ENCODE peak calls at places on chromosome 13, in six cellular contexts. P is Panc1, V is HCT116, Y is A549, M is K562, Q is HepG2. O is an unnamed sample.

GRCh38 chr13:51346397-51346796 is 6.9 kb downstream of the SERPINE3 start:
- DNase-seq in V (no peak), M (no peak), Y (no peak), Q (no peak), P (no peak), O (no peak)

GRCh38 chr13:47671762-47672161 is 329.3 kb downstream of the SUCLA2 start:
- DNase-seq in Q (no peak), M (no peak), Y (no peak), V (no peak), P (no peak), O (no peak)

GRCh38 chr13:44365008-44365407 is 8.6 kb upstream of the SERP2 start:
- DNase-seq in Q (no peak), P (no peak), M (no peak), V (peak), Y (no peak), O (no peak)

GRCh38 chr13:44752184-44752583 is 176.1 kb upstream of the TSC22D1 start:
- DNase-seq in Q (peak), M (no peak), Y (no peak), V (no peak), P (no peak), O (no peak)

GRCh38 chr13:111414341-111414740 is 93.9 kb downstream of the TEX29 start:
- DNase-seq in M (no peak), V (no peak), Q (no peak), Y (no peak), P (no peak), O (no peak)

GRCh38 chr13:31044658-31045620 is 112.5 kb downstream of the TEX26 start:
- DNase-seq in M (no peak), Y (no peak), P (no peak), Q (no peak), V (peak), O (no peak)

GRCh38 chr13:30968734-30969335 is 36.4 kb downstream of the TEX26 start:
- DNase-seq in Q (no peak), P (no peak), M (no peak), Y (no peak), V (no peak), O (no peak)

GRCh38 chr13:41554626-41555386 is 97.5 kb downstream of the RGCC start:
- DNase-seq in Q (no peak), P (no peak), V (no peak), Y (no peak), M (no peak), O (no peak)

GRCh38 chr13:36438594-36439483 is 6.5 kb downstream of the CCNA1 start:
- DNase-seq in V (no peak), P (no peak), Q (no peak), M (no peak), Y (no peak), O (no peak)

GRCh38 chr13:109989686-109990085 is 203.3 kb upstream of the IRS2 start:
- DNase-seq in Q (no peak), Y (no peak), V (no peak), P (no peak), M (no peak), O (no peak)

GRCh38 chr13:110070511-110071120 is 236.3 kb downstream of the COL4A1 start:
- DNase-seq in M (no peak), P (no peak), Y (no peak), V (no peak), Q (no peak), O (no peak)

GRCh38 chr13:96996097-96996496 is 1.8 kb upstream of the OXGR1 start:
- DNase-seq in Q (no peak), P (no peak), Y (no peak), V (no peak), M (no peak), O (no peak)

GRCh38 chr13:96994030-96994848 is at the start of gene OXGR1:
- DNase-seq in P (no peak), Q (no peak), V (no peak), Y (no peak), M (peak), O (no peak)

GRCh38 chr13:96996886-96997285 is 2.6 kb upstream of the OXGR1 start:
- DNase-seq in Q (no peak), Y (no peak), P (no peak), V (no peak), M (no peak), O (no peak)

GRCh38 chr13:96993660-96994029 is 631 bp downstream of the OXGR1 start:
- DNase-seq in P (no peak), M (no peak), V (no peak), Q (no peak), Y (no peak), O (no peak)

DNA sequence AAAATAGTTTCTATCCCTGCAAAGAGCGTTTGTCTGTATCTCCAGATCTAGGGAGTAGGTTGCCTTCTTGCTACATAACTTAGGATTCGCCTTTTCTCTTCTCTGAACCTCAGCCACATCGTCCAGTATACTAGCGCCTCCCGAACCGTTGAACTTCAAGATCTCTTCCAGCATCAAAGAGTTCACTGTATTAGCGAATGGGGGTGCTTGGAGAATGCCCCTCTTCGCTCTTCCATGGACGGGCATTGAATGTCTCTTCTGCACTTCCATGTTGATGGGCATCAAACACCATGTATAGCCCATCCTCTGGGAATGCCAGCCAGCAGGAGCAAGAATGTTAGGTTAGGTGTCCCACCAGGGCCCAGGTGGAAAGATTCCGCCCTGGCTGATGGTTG is 570 bp upstream of the OXGR1 start:
- DNase-seq in Q (no peak), V (no peak), Y (no peak), M (no peak), P (no peak), O (no peak)
- TF ChIP-seq REST in Q (no peak), V (no peak), Y (no peak), M (no peak), P (no peak), O (no peak)

GRCh38 chr13:52615817-52616216 is 26.4 kb upstream of the HNRNPA1L2 start:
- DNase-seq in Q (peak), P (no peak), V (no peak), M (peak), Y (peak), O (no peak)
- TF ChIP-seq CTCF in Q (no peak), P (no peak), V (no peak), M (no peak), Y (no peak), O (no peak)

GRCh38 chr13:52850396-52851152 is 2.1 kb upstream of the PCDH8 start:
- DNase-seq in P (no peak), Q (peak), Y (peak), M (no peak), V (no peak), O (peak)
- TF ChIP-seq REST in P (peak), Q (peak), Y (peak), M (peak), V (peak), O (peak)

GRCh38 chr13:85816413-85816812 is 17.2 kb upstream of the SLITRK6 start:
- DNase-seq in P (no peak), Y (peak), Q (no peak), V (no peak), M (no peak), O (no peak)
- TF ChIP-seq CTCF in P (no peak), Y (peak), Q (no peak), V (no peak), M (no peak), O (no peak)

GRCh38 chr13:113625965-113626661 is 31.9 kb downstream of the ATP4B start:
- DNase-seq in V (no peak), M (no peak), Y (no peak), P (no peak), Q (no peak), O (no peak)
- TF ChIP-seq REST in V (no peak), M (no peak), Y (no peak), P (no peak), Q (no peak), O (no peak)